ENCODE peak calls at places on chromosomes 2 and 18, in five cellular contexts. S is Peyer's patch, N is PC-9, R is transverse colon, E is foreskin fibroblast. Z is an unnamed sample.

GRCh38 chr2:49796221-49796705 is 641.9 kb upstream of the FSHR start:
- DNase-seq in E (no peak), R (no peak), S (no peak), N (no peak), Z (peak)

GRCh38 chr2:240246173-240246820 is 105.8 kb upstream of the OTOS start:
- DNase-seq in S (no peak), R (no peak), E (no peak), N (no peak), Z (no peak)

GRCh38 chr18:67232406-67232805 is 284.1 kb downstream of the DSEL start:
- DNase-seq in N (no peak), E (peak), S (no peak), R (no peak), Z (peak)

GRCh38 chr2:143974262-143974661 is 545.7 kb downstream of the ZEB2 start:
- DNase-seq in R (no peak), N (no peak), E (peak), S (no peak), Z (no peak)

GRCh38 chr2:73156539-73157124 is 43.9 kb upstream of the RAB11FIP5 start:
- DNase-seq in R (peak), E (peak), N (peak), S (peak), Z (no peak)

GRCh38 chr2:127122351-127123027 is 15.5 kb upstream of the BIN1 start:
- DNase-seq in R (no peak), S (no peak), N (no peak), E (no peak), Z (no peak)

GRCh38 chr2:112768432-112768831 is 4.0 kb upstream of the CKAP2L start:
- DNase-seq in N (no peak), R (no peak), E (peak), S (no peak), Z (peak)

GRCh38 chr2:145764631-145765030 is 1244.7 kb upstream of the ZEB2 start:
- DNase-seq in E (peak), R (no peak), N (no peak), S (no peak), Z (no peak)

GRCh38 chr2:221539246-221539645 is 32.9 kb downstream of the EPHA4 start:
- DNase-seq in N (no peak), R (no peak), E (no peak), S (no peak), Z (peak)

GRCh38 chr2:16645088-16645487 is 20.5 kb downstream of the CYRIA start:
- DNase-seq in E (no peak), S (no peak), N (no peak), R (no peak), Z (no peak)

GRCh38 chr2:8006626-8007025 is 675.2 kb upstream of the ID2 start:
- DNase-seq in N (no peak), S (no peak), R (no peak), E (no peak), Z (no peak)

GRCh38 chr2:156399224-156399949 is 36.8 kb upstream of the GPD2 start:
- DNase-seq in E (peak), S (no peak), R (no peak), N (peak), Z (no peak)

GRCh38 chr2:18752667-18753422 is 163.5 kb upstream of the NT5C1B start:
- DNase-seq in S (no peak), E (peak), R (no peak), N (no peak), Z (no peak)

GRCh38 chr2:99864561-99865216 is 277.7 kb downstream of the AFF3 start:
- DNase-seq in N (no peak), E (peak), S (no peak), R (no peak), Z (no peak)

GRCh38 chr2:37833420-37833819 is 91.7 kb upstream of the RMDN2 start:
- DNase-seq in S (no peak), E (no peak), R (no peak), N (no peak), Z (no peak)

GRCh38 chr2:3638456-3638810 is 19.6 kb upstream of the ALLC start:
- DNase-seq in E (no peak), R (no peak), S (no peak), N (no peak), Z (no peak)

GRCh38 chr2:64859208-64860161 is 129.7 kb upstream of the SLC1A4 start:
- DNase-seq in R (peak), E (peak), N (peak), S (peak), Z (no peak)

GRCh38 chr2:186590538-186591441 is 934 bp downstream of the ITGAV start:
- DNase-seq in E (peak), R (peak), S (peak), N (peak), Z (peak)

GRCh38 chr2:208245746-208246145 is 9.1 kb downstream of the IDH1 start:
- DNase-seq in S (no peak), E (no peak), R (no peak), N (no peak), Z (no peak)

GRCh38 chr2:202201220-202202160 is 36.9 kb downstream of the SUMO1 start:
- DNase-seq in R (no peak), S (no peak), E (no peak), N (no peak), Z (no peak)

GRCh38 chr2:119856469-119856901 is 96.8 kb downstream of the PTPN4 start:
- DNase-seq in E (no peak), R (no peak), S (no peak), N (no peak), Z (no peak)

GRCh38 chr2:113136828-113137775 is 9.7 kb downstream of the IL1RN start:
- DNase-seq in E (peak), R (no peak), S (no peak), N (no peak), Z (no peak)

GRCh38 chr18:76445275-76445674 is 49.8 kb downstream of the ZNF516 start:
- DNase-seq in N (no peak), S (no peak), R (no peak), E (peak), Z (peak)

GRCh38 chr2:113069676-113070605 is 2.2 kb downstream of the IL1F10 start:
- DNase-seq in N (peak), S (no peak), R (no peak), E (no peak), Z (no peak)

GRCh38 chr18:29226201-29226600 is 1049.3 kb upstream of the CDH2 start:
- DNase-seq in S (no peak), N (peak), E (peak), R (no peak), Z (peak)

GRCh38 chr2:96195410-96196071 is 13.1 kb downstream of the STARD7 start:
- DNase-seq in R (peak), S (peak), N (no peak), E (peak), Z (no peak)

GRCh38 chr2:41932241-41933034 is 115.4 kb upstream of the PKDCC start:
- DNase-seq in N (no peak), S (peak), R (peak), E (peak), Z (no peak)

GRCh38 chr2:145631561-145631960 is 1111.6 kb upstream of the ZEB2 start:
- DNase-seq in N (no peak), E (peak), S (no peak), R (no peak), Z (peak)

GRCh38 chr2:74572178-74572925 is 17.8 kb downstream of the DOK1 start:
- DNase-seq in E (no peak), N (no peak), S (no peak), R (no peak), Z (no peak)
- TF ChIP-seq CTCF in E (no peak), N (no peak), S (no peak), R (no peak), Z (peak)

GRCh38 chr2:23530121-23530908 is 145.3 kb downstream of the KLHL29 start:
- DNase-seq in S (no peak), N (no peak), R (no peak), E (no peak), Z (no peak)
- TF ChIP-seq CTCF in S (no peak), N (no peak), R (no peak), E (no peak), Z (no peak)

GRCh38 chr18:12478269-12479057 is 70.7 kb downstream of the PRELID3A start:
- DNase-seq in N (no peak), E (no peak), R (no peak), S (no peak), Z (no peak)
- TF ChIP-seq CTCF in N (no peak), E (no peak), R (no peak), S (no peak), Z (peak)

DNA sequence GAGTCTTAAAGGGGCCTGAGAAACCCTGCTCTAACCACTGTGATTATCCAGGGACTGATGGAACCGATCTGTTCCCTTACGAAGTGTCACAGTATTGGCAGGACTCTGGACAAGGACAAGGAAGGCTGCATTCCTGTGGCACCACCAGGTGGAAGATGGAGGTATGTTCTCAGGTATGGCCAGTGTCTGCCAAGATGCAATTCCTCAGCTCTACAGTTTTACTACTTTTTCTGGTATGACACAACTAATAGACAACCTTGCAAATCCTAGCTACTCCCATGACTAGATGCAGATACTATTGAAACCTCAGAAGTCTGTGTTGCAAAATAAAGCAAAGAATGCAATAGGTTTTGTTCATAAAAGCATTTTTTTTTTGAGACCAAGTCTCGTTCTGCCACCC is 14.6 kb downstream of the RAB31 start:
- DNase-seq in N (peak), E (no peak), S (no peak), R (peak), Z (peak)
- TF ChIP-seq CTCF in N (peak), E (no peak), S (no peak), R (peak), Z (peak)

GRCh38 chr2:200616656-200617055 is 30.8 kb downstream of the AOX1 start:
- DNase-seq in N (no peak), E (peak), R (no peak), S (no peak), Z (no peak)

GRCh38 chr2:200617089-200618050 is 31.6 kb downstream of the AOX1 start:
- DNase-seq in R (no peak), E (no peak), N (no peak), S (no peak), Z (no peak)

GRCh38 chr2:200618051-200618419 is 32.2 kb downstream of the AOX1 start:
- DNase-seq in N (no peak), E (peak), R (no peak), S (no peak), Z (no peak)

GRCh38 chr2:200619275-200619674 is 33.5 kb downstream of the AOX1 start:
- DNase-seq in N (peak), R (no peak), S (no peak), E (peak), Z (no peak)

DNA sequence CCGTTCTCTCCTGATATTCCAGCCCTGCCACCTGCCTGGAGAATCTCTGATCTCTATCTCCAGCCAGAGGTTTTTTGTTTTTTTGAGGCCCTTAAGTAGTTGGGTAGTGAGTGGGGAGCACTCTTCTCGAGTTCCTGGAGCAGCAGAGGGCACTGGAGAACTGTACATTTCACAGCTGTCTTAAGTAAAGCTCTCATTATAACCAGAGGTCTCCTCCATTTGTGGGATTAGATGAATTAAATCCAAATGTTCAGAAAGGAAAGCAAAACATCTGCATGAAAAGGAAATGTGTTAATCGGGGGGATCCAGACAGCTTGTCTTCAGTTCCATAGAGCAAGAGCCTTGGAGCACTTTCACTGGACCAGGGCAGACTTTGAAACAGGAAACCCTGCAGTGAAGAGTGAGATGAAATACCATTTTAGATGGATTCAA is 32.8 kb downstream of the AOX1 start:
- DNase-seq in S (no peak), R (no peak), N (peak), E (peak), Z (no peak)
- TF ChIP-seq CTCF in S (no peak), R (no peak), N (peak), E (peak), Z (peak)

GRCh38 chr18:56702946-56703345 is 51.8 kb downstream of the WDR7 start:
- DNase-seq in R (no peak), N (peak), S (no peak), E (peak), Z (no peak)
- TF ChIP-seq CTCF in R (peak), N (peak), S (no peak), E (peak), Z (peak)

GRCh38 chr2:169330555-169330889 is 31.8 kb downstream of the LRP2 start:
- DNase-seq in E (no peak), N (no peak), S (no peak), R (no peak), Z (no peak)
- TF ChIP-seq CTCF in E (no peak), N (no peak), S (no peak), R (no peak), Z (no peak)

Z was measured in foreskin keratinocyte.